ENCODE peak calls at places on chromosome 21, in five cellular contexts. Y is effector CD4-positive, alpha-beta T cell; U is cardiac septum; T is activated CD4-positive, alpha-beta T cell treated with anti-CD3 and anti-CD28 coated beads, Interleukin-2, amount 10 ng/mL, durations not matched to agents 24 days and 14 days; N is IMR-90. M is an unnamed sample.
A peak's percentile ranks its signal among the peaks of the same experiment; 100 is the strongest.

GRCh38 chr21:45574081-45574501 is 31.9 kb upstream of the SLC19A1 start:
- DNase-seq in Y (no peak), U (peak; percentile 47), T (no peak), N (no peak), M (no peak)

GRCh38 chr21:32844653-32845443 is 73.3 kb upstream of the PAXBP1 start:
- DNase-seq in Y (no peak), U (no peak), T (no peak), N (peak; percentile 43), M (no peak)

GRCh38 chr21:33855190-33855589 is 60.4 kb downstream of the ATP5PO start:
- DNase-seq in Y (no peak), U (no peak), T (no peak), N (no peak), M (no peak)

GRCh38 chr21:32592929-32593502 is 7.7 kb upstream of the TCP10L start:
- DNase-seq in Y (no peak), U (no peak), T (no peak), N (no peak), M (no peak)

GRCh38 chr21:45499970-45500575 is 42.2 kb downstream of the SLC19A1 start:
- DNase-seq in Y (no peak), U (peak; percentile 49), T (no peak), N (no peak), M (no peak)

GRCh38 chr21:44569861-44570517 is 3.5 kb upstream of the KRTAP10-4 start:
- DNase-seq in Y (no peak), U (no peak), T (no peak), N (no peak), M (no peak)

GRCh38 chr21:35072960-35073359 is 23.9 kb upstream of the RUNX1 start:
- DNase-seq in Y (no peak), U (no peak), T (no peak), N (peak; percentile 77), M (no peak)

GRCh38 chr21:28639742-28640141 is 352.9 kb downstream of the LTN1 start:
- DNase-seq in Y (no peak), U (no peak), T (no peak), N (no peak), M (no peak)

GRCh38 chr21:31132574-31133242 is 94.4 kb upstream of the KRTAP19-8 start:
- DNase-seq in Y (peak; percentile 65), U (no peak), T (peak; percentile 94), N (peak; percentile 12), M (no peak)

GRCh38 chr21:44065428-44065827 is 41.8 kb upstream of the PWP2 start:
- DNase-seq in Y (peak; percentile 84), U (no peak), T (peak; percentile 93), N (peak; percentile 57), M (no peak)

GRCh38 chr21:34205811-34206635 is 132.6 kb downstream of the MRPS6 start:
- DNase-seq in Y (no peak), U (no peak), T (no peak), N (no peak), M (peak; percentile 11)